ENCODE peak calls at places on chromosomes 3 and 15, in seven cellular contexts. S is effector memory CD8-positive, alpha-beta T cell; D is NCI-H1092 treated with DMSO at 0.1 percent for 48 hours; T is effector memory CD4-positive, alpha-beta T cell; J is CD4-positive, alpha-beta T cell; E is PC-3; B is stimulated activated CD8-positive, alpha-beta memory T cell treated with anti-CD3 and anti-CD28 coated beads, Interleukin-2, amount 100 ng/mL, for 48 hours. A is an unnamed sample.

GRCh38 chr3:69094467-69095205 is 9.9 kb downstream of the ARL6IP5 start:
- DNase-seq in S (no peak), D (no peak), T (no peak), J (no peak), E (no peak), B (no peak), A (no peak)

GRCh38 chr3:16836505-16837237 is 48.1 kb upstream of the PLCL2 start:
- DNase-seq in S (no peak), D (no peak), T (no peak), J (no peak), E (no peak), B (no peak), A (no peak)

GRCh38 chr3:196215493-196215892 is 841 bp upstream of the SLC51A start:
- DNase-seq in S (no peak), D (no peak), T (no peak), J (no peak), E (no peak), B (no peak), A (no peak)

GRCh38 chr15:48891229-48891765 is 13.4 kb downstream of the EID1 start:
- DNase-seq in S (no peak), D (no peak), T (no peak), J (no peak), E (no peak), B (no peak), A (no peak)

GRCh38 chr15:57217716-57218598 is 158.3 kb upstream of the CGNL1 start:
- DNase-seq in S (no peak), D (peak), T (no peak), J (no peak), E (no peak), B (no peak), A (no peak)

GRCh38 chr3:16808393-16809107 is 76.2 kb upstream of the PLCL2 start:
- DNase-seq in S (no peak), D (peak), T (no peak), J (peak), E (peak), B (no peak), A (no peak)

GRCh38 chr3:17442332-17443049 is 299.9 kb downstream of the TBC1D5 start:
- DNase-seq in S (no peak), D (no peak), T (no peak), J (no peak), E (no peak), B (no peak), A (no peak)

GRCh38 chr3:172543884-172544283 is 20.7 kb upstream of the TNFSF10 start:
- DNase-seq in S (no peak), D (no peak), T (no peak), J (no peak), E (no peak), B (no peak), A (no peak)

GRCh38 chr3:131543714-131544113 is 40.9 kb upstream of the MRPL3 start:
- DNase-seq in S (no peak), D (no peak), T (no peak), J (no peak), E (peak), B (no peak), A (peak)

GRCh38 chr3:40690696-40691597 is 166.2 kb downstream of the ZNF621 start:
- DNase-seq in S (no peak), D (peak), T (no peak), J (no peak), E (no peak), B (no peak), A (peak)

GRCh38 chr15:92805080-92805708 is 94.9 kb upstream of the CHD2 start:
- DNase-seq in S (no peak), D (no peak), T (no peak), J (no peak), E (peak), B (no peak), A (no peak)

A was measured in left lobe of liver.